ENCODE peak calls at places on chromosomes 6 and 20, in six cellular contexts. V, P, G, F, Q and C are unnamed samples.

GRCh38 chr6:52410979-52411378 is 9.2 kb upstream of the EFHC1 start:
- DNase-seq in G (no peak), V (no peak), P (no peak), Q (no peak), F (no peak), C (peak; percentile 69)

GRCh38 chr6:162099685-162100084 is 627.9 kb downstream of the PRKN start:
- DNase-seq in F (peak; percentile 15), Q (no peak), P (no peak), G (no peak), V (no peak), C (peak; percentile 78)

GRCh38 chr6:125597411-125598253 is 151.8 kb upstream of the HEY2 start:
- DNase-seq in P (no peak), V (peak; percentile 28), F (no peak), G (no peak), Q (no peak), C (no peak)

GRCh38 chr20:52312131-52312729 is 120.7 kb upstream of the ZFP64 start:
- DNase-seq in G (peak; percentile 76), P (peak; percentile 80), F (peak; percentile 79), V (peak; percentile 69), Q (peak; percentile 61), C (peak; percentile 18)

GRCh38 chr6:139765825-139766285 is 391.4 kb upstream of the CITED2 start:
- DNase-seq in P (no peak), V (no peak), G (no peak), Q (no peak), F (peak; percentile 52), C (peak; percentile 35)

GRCh38 chr6:91079939-91080338 is 493.1 kb upstream of the MAP3K7 start:
- DNase-seq in Q (no peak), P (peak; percentile 28), G (peak; percentile 31), V (no peak), F (peak; percentile 17), C (no peak)

GRCh38 chr6:150033197-150033771 is 8.0 kb upstream of the RAET1L start:
- DNase-seq in F (no peak), V (no peak), Q (no peak), G (no peak), P (no peak), C (no peak)

GRCh38 chr20:13119583-13119982 is 101.5 kb upstream of the ISM1 start:
- DNase-seq in G (peak; percentile 77), Q (peak; percentile 76), V (peak; percentile 53), P (peak; percentile 85), F (peak; percentile 79), C (peak; percentile 86)

GRCh38 chr6:130115036-130115435 is 96.7 kb downstream of the L3MBTL3 start:
- DNase-seq in F (no peak), Q (no peak), V (peak; percentile 86), G (no peak), P (no peak), C (no peak)

GRCh38 chr20:35431621-35432429 is 6.2 kb downstream of the GDF5 start:
- DNase-seq in P (no peak), F (no peak), V (no peak), G (no peak), Q (no peak), C (no peak)

GRCh38 chr6:140462495-140463311 is 1088.3 kb upstream of the CITED2 start:
- DNase-seq in F (peak; percentile 48), P (peak; percentile 62), V (no peak), Q (no peak), G (no peak), C (peak; percentile 69)

GRCh38 chr6:80517525-80517924 is 411.1 kb downstream of the BCKDHB start:
- DNase-seq in P (no peak), Q (no peak), V (no peak), F (no peak), G (no peak), C (no peak)

GRCh38 chr6:131779304-131779703 is 28.5 kb upstream of the ENPP1 start:
- DNase-seq in F (no peak), V (no peak), G (no peak), P (no peak), Q (no peak), C (no peak)

GRCh38 chr6:60952500-60952899 is 1333.5 kb downstream of the KHDRBS2 start:
- DNase-seq in F (no peak), P (no peak), G (no peak), V (no peak), Q (no peak), C (no peak)

GRCh38 chr20:20710443-20710842 is 2.0 kb downstream of the RALGAPA2 start:
- DNase-seq in G (no peak), F (no peak), P (no peak), Q (no peak), V (no peak), C (no peak)
- H2AFZ ChIP-seq in G (no peak overlapping the region), F (no peak overlapping the region), P (no peak overlapping the region), Q (no peak overlapping the region), V (peak overlapping the region; percentile 47), C (no peak overlapping the region)

GRCh38 chr6:22448311-22448711 is 121.1 kb upstream of the HDGFL1 start:
- DNase-seq in F (peak; percentile 47), P (no peak), Q (peak; percentile 24), G (peak; percentile 63), V (no peak), C (no peak)
- H3K4me3 ChIP-seq in F (no peak overlapping the region), P (no peak overlapping the region), Q (no peak overlapping the region), G (no peak overlapping the region), V (no peak overlapping the region), C (no peak overlapping the region)

DNA sequence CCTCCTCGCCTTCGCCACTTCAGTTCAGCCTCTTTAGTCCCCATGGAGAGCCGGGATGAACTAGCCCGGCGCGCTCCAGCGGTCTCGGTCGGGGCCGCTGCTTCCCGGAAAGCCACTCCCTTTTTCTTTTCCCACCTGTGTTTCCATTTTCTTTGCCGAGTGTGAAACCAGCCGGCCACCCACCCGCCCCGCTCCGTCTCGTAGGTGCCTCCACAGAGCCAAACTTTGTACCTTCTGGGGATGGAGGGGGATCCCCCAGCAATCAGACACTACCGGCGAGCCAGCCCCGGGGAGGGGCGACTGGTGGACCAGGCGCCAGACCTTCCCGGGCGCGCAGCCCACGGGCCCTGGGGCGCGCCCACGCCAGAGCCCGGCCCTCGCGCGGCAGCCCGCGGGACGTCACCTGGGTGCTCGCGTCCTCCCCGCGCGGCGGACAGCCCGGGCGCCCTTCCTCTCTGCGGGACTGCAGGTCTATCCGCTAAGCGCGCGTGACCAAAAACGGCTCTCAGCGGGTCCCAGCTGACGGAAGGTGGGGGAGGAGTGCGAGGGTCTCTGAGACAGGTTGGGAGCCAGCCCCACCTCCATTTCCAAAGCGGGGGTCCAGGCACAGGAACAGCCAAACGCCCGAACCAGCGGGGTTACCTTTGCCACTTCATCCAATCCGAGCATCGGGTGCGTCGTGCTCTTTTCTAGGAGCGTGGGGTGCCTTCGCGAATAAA is at the start of gene MCHR2:
- DNase-seq in Q (no peak), F (peak; percentile 17), G (peak; percentile 53), P (peak; percentile 71), V (no peak), C (no peak)
- H2AFZ ChIP-seq in Q (peak within 1 kb of the TSS; percentile 56), F (peak within 1 kb of the TSS; percentile 19), G (peak within 1 kb of the TSS; percentile 92), P (peak within 1 kb of the TSS; percentile 97), V (no peak within 1 kb of the TSS), C (no peak within 1 kb of the TSS)

DNA sequence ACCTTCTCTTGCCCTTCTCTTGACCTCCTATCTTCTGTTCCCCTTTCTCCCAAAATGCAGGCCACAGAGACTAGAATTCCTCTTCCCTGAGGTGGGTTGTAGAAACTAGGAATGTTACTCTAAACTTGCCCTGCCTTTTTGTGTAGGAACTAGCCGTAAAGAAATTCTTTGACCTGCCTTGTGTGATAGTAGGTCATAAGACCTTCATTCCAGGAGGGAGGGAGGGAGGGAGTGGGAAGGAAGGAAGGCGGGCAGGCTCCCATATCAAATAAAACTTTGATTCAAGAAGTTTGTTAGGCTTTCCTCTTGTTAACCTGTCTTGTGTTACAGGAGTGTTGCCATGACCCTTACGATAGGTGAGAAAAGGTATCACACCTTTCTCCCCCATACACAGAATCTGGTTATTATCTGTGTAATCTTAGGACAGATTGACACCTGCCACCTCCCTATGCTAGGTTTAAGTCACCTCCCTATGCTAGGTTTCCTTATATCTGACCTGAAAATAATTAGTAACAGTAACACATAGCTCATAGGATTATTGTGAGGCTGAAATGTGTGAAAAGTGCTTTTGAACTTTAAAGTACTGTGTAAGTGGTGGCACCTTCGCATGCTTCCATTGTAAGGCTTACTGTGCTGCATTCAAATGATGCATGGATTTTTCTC is 32.6 kb upstream of the FUCA2 start:
- DNase-seq in P (peak; percentile 28), Q (no peak), G (no peak), V (no peak), F (no peak), C (no peak)
- H3K4me3 ChIP-seq in P (no peak overlapping the region), Q (no peak overlapping the region), G (no peak overlapping the region), V (no peak overlapping the region), F (no peak overlapping the region), C (no peak overlapping the region)

DNA sequence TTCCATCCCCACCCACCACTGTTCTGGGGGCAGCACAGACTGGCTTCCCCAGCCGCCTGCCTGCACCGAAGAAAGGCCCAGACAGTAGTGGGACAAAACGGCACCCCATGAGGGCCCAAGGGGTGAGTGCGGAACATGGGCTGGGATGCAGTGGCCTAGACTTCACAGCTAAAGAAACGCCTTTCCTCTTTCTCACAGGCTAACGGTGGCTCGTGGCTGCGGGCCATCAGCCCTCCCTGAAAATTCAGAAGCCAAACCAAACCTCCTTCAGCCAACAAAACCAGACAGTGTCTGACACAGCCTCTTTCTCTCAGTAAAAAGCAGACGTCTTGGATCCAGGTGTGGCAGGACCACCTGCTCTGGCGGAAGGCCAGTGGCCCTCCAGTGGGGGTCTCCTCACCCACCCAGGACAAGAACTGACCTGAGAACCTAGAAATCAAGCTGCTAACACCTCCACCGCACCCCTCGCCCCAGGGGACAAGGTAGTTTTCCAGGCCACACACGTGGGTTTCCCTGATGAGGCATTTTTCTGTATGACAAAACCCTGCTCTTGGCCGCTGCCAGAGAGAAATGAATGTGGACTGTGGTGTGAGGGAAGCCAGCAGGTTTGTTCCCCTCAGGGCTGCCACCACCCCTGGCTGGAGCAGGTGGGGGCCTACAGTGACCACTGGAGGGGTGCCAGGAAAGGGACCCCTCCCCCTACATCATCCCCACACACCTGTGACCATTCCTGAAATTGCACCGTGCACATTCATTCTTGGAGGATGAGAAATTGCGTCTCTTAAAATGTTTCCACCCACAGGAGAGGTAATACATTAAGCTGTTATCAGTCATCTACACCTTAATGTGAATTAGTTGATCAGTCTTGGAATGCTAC is 76.9 kb upstream of the PIM1 start:
- DNase-seq in F (no peak), P (no peak), Q (no peak), G (no peak), V (no peak), C (peak; percentile 79)
- H2AFZ ChIP-seq in F (no peak overlapping the region), P (peak overlapping the region; percentile 52), Q (peak overlapping the region; percentile 29), G (no peak overlapping the region), V (no peak overlapping the region), C (no peak overlapping the region)

GRCh38 chr6:42047220-42047590 is 3.1 kb upstream of the TAF8 start:
- DNase-seq in G (no peak), V (no peak), Q (no peak), P (no peak), F (no peak), C (no peak)
- H3K4me3 ChIP-seq in G (no peak overlapping the region), V (peak overlapping the region; percentile 82), Q (no peak overlapping the region), P (no peak overlapping the region), F (no peak overlapping the region), C (no peak overlapping the region)